ENCODE peak calls at places on chromosomes 11 and 22, in seven cellular contexts. T, A, H, G, D, W and C are unnamed samples.

GRCh38 chr11:33828604-33829429 is 54.5 kb upstream of the FBXO3 start:
- DNase-seq in H (peak; percentile 70), T (no peak), A (no peak), D (no peak), G (no peak), W (no peak), C (no peak)

GRCh38 chr11:65468874-65469333 is 29.9 kb upstream of the MALAT1 start:
- DNase-seq in D (peak; percentile 81), T (peak; percentile 53), A (peak; percentile 64), H (peak; percentile 66), G (peak; percentile 84), W (peak; percentile 93), C (peak; percentile 87)

GRCh38 chr22:45458532-45458931 is 44.2 kb upstream of the FBLN1 start:
- DNase-seq in G (no peak), T (no peak), D (no peak), A (no peak), W (no peak), H (no peak), C (no peak)

GRCh38 chr11:127649958-127650357 is 649.4 kb upstream of the KIRREL3 start:
- DNase-seq in D (no peak), A (no peak), T (no peak), W (no peak), G (no peak), H (no peak), C (no peak)

GRCh38 chr11:111642521-111642920 is 40.3 kb downstream of the SIK2 start:
- DNase-seq in H (no peak), T (no peak), D (no peak), G (no peak), W (no peak), A (no peak), C (no peak)

GRCh38 chr11:128361451-128362020 is 225.8 kb downstream of the ETS1 start:
- DNase-seq in H (no peak), G (peak; percentile 9), T (peak; percentile 73), D (no peak), A (no peak), W (no peak), C (no peak)

GRCh38 chr11:7514099-7514725 is 413 bp downstream of the PPFIBP2 start:
- DNase-seq in D (no peak), G (peak; percentile 10), A (no peak), T (no peak), H (no peak), W (peak; percentile 39), C (no peak)

GRCh38 chr11:1891831-1892115 is at the start of gene PRR33:
- DNase-seq in A (no peak), T (no peak), H (peak; percentile 26), D (no peak), G (no peak), W (no peak), C (no peak)

GRCh38 chr11:76242004-76242779 is 35.9 kb upstream of the WNT11 start:
- DNase-seq in G (no peak), D (no peak), A (no peak), T (no peak), W (no peak), H (no peak), C (no peak)

GRCh38 chr11:95142431-95142830 is 52.8 kb downstream of the ENDOD1 start:
- DNase-seq in D (no peak), A (no peak), H (no peak), G (no peak), W (no peak), T (no peak), C (no peak)

GRCh38 chr11:102476069-102476468 is 23.5 kb upstream of the TMEM123 start:
- DNase-seq in W (no peak), D (no peak), A (no peak), G (peak; percentile 18), H (no peak), T (peak; percentile 61), C (no peak)

GRCh38 chr11:35464308-35464707 is 45.0 kb upstream of the SLC1A2 start:
- DNase-seq in W (no peak), D (no peak), A (no peak), H (peak; percentile 15), T (no peak), G (no peak), C (no peak)

GRCh38 chr11:44774736-44775135 is 48.0 kb downstream of the TSPAN18 start:
- DNase-seq in D (no peak), W (no peak), H (no peak), A (no peak), G (no peak), T (no peak), C (no peak)

GRCh38 chr22:31490496-31490925 is 869 bp upstream of the EIF4ENIF1 start:
- DNase-seq in G (peak; percentile 89), A (peak; percentile 53), D (peak; percentile 22), H (peak; percentile 58), W (peak; percentile 66), T (peak; percentile 70), C (peak; percentile 69)

GRCh38 chr11:96388891-96389603 is 665 bp downstream of the CCDC82 start:
- DNase-seq in G (peak; percentile 38), D (peak; percentile 18), H (peak; percentile 66), A (no peak), T (no peak), W (no peak), C (no peak)
- H3K4me3 ChIP-seq in G (peak overlapping the region; percentile 82), D (peak overlapping the region; percentile 88), H (peak overlapping the region; percentile 95), A (peak overlapping the region; percentile 84), T (peak overlapping the region; percentile 69), W (peak overlapping the region; percentile 85), C (peak overlapping the region; percentile 73)

GRCh38 chr22:37379716-37380115 is 47.6 kb downstream of the ELFN2 start:
- DNase-seq in G (no peak), H (no peak), T (no peak), W (no peak), A (no peak), D (no peak), C (no peak)

GRCh38 chr22:37381489-37381888 is 45.8 kb downstream of the ELFN2 start:
- DNase-seq in W (no peak), D (no peak), G (no peak), A (no peak), T (no peak), H (no peak), C (no peak)

GRCh38 chr22:37377927-37378326 is 49.4 kb downstream of the ELFN2 start:
- DNase-seq in W (no peak), T (no peak), G (peak; percentile 83), A (no peak), H (no peak), D (no peak), C (no peak)

GRCh38 chr22:37378642-37379058 is 48.6 kb downstream of the ELFN2 start:
- DNase-seq in A (no peak), H (no peak), G (no peak), T (no peak), W (no peak), D (no peak), C (no peak)

DNA sequence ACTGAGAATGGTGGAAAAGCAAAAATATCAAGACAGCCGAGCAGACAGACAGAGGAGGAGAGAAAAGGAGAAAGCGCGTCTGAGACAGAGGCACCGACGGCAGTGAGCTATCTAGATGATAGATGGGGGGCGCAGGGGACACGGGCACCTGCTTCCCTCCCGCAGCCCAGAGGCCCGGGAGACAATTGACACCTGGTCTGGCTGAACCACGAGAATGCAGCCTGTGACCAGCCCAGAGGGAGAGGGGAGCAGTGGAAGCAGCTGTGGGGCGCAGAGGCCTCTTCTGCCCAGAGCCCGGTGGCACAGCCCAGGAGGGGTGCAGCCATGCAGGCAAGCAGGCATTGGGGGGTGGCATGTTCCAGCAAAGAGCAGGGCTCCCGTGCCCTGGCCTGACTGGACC is 48.2 kb downstream of the ELFN2 start:
- DNase-seq in D (no peak), A (no peak), W (no peak), T (no peak), G (peak; percentile 39), H (no peak), C (no peak)
- H3K4me1 ChIP-seq in D (peaks cover 35% of the 10 kb centered on the region), A (no peaks in the 10 kb centered on the region), W (no peaks in the 10 kb centered on the region), T (peaks cover 32% of the 10 kb centered on the region), G (peaks cover 28% of the 10 kb centered on the region), H (no peaks in the 10 kb centered on the region), C (no peaks in the 10 kb centered on the region)

DNA sequence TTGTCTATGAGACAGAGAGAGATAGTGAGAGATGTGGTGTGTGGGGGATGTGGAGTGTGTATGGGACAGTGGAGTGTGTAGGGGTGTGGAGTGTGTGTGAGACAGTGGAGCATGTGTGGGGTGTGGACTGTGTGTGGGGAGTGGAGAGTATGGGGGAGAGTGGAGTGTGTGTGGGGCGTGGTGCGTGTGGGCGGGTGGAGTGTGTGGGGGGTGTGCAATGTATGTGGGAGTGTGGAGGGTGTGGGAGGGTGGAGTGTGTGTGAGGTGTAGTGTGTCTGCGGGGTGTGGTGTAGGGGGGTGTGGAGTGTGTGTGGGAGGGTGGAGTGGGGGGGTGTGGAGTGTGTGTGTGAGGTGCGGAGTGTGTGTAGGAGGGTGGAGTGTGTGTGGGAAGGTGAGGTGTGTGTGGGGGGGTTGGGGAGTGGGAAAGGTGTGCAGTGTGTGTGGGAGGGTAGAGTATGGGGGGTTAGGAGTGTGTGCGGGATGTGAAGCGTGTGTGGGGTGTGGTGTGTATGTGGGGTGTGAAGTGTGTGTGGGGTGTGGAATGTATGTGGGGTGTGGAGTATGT is 356.9 kb downstream of the CADM1 start:
- DNase-seq in A (no peak), T (no peak), W (no peak), G (no peak), D (no peak), H (no peak), C (no peak)
- H3K4me3 ChIP-seq in A (no peak overlapping the region), T (no peak overlapping the region), W (no peak overlapping the region), G (no peak overlapping the region), D (no peak overlapping the region), H (no peak overlapping the region), C (no peak overlapping the region)

GRCh38 chr11:62543680-62544444 is 2.7 kb downstream of the AHNAK start:
- DNase-seq in D (no peak), H (no peak), G (no peak), A (no peak), W (peak; percentile 43), T (no peak), C (no peak)

GRCh38 chr11:62546937-62547625 is 475 bp upstream of the AHNAK start:
- DNase-seq in A (no peak), W (peak; percentile 56), T (peak; percentile 43), G (no peak), H (no peak), D (no peak), C (no peak)

GRCh38 chr11:62546244-62546936 is at the start of gene AHNAK:
- DNase-seq in H (peak; percentile 87), W (peak; percentile 92), G (peak; percentile 48), T (peak; percentile 73), A (peak; percentile 84), D (no peak), C (peak; percentile 86)

GRCh38 chr11:62544521-62545436 is 1.8 kb downstream of the AHNAK start:
- DNase-seq in A (no peak), W (peak; percentile 80), D (no peak), H (no peak), T (peak; percentile 28), G (no peak), C (no peak)

DNA sequence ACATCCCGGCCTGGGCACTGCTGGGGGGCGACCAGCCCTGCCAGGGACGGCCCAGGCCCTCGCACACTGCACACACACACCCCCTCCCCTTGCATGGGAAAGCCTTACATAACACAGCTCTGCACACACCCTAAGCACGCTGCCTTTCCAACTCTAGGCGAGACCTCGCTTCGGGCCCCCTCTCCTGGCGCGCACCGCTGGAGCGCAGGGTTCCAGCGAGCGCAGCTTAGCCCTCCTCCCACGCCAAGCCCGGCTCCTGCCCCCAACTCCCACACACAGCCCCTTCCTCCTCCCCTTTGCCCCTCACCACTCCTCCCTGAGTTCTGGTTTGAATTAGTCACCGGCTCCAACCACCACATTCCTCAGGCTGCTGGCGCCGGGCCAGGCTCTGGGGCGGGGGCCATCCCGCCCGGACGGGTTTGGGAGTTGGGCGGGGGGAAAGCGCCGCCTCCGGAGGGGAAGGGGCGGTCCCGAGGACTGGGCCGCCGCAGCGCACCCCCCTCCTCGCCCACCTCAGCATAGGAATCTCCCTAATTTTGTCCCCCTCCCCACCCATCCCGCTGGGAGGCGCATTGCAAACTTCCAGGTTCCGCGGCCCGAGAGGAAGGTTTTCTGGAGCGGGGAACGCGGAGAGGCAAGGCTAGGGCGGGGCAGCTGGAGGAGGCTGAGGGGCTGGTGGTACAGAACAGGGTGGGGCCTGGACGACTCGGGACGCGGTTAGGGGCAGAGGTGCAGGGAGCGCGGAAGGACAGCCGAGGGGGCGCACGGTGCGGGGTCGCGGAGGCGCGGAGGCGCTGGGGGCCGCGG is 966 bp downstream of the AHNAK start:
- DNase-seq in G (no peak), A (peak; percentile 94), H (peak; percentile 86), W (peak; percentile 98), T (peak; percentile 97), D (peak; percentile 75), C (peak; percentile 95)
- H3K4me1 ChIP-seq in G (peaks cover 41% of the 10 kb centered on the region), A (peaks cover 35% of the 10 kb centered on the region), H (peaks cover 47% of the 10 kb centered on the region), W (peaks cover 46% of the 10 kb centered on the region), T (peaks cover 27% of the 10 kb centered on the region), D (peaks cover 72% of the 10 kb centered on the region), C (peaks cover 28% of the 10 kb centered on the region)